ENCODE peak calls at places on chromosomes 3 and 15, in four cellular contexts. V is putamen, H is NCI-H2171 treated with DMSO at 0.1 percent for 48 hours, A is NCI-H345. X is an unnamed sample.

GRCh38 chr3:18379647-18380046 is 45.5 kb downstream of the SATB1 start:
- DNase-seq in A (no peak), V (no peak), H (no peak), X (no peak)

GRCh38 chr3:98536456-98537017 is 4.8 kb downstream of the GPR15 start:
- DNase-seq in A (no peak), H (no peak), V (no peak), X (no peak)

GRCh38 chr15:90063733-90064247 is 38.5 kb downstream of the IDH2 start:
- DNase-seq in H (no peak), V (peak), A (no peak), X (no peak)

GRCh38 chr15:90294601-90295269 is 29.3 kb downstream of the NGRN start:
- DNase-seq in V (no peak), A (peak), H (no peak), X (no peak)

GRCh38 chr3:160001154-160001760 is 12.6 kb downstream of the IL12A start:
- DNase-seq in V (no peak), A (no peak), H (no peak), X (no peak)

GRCh38 chr15:31270767-31271166 is 55.9 kb upstream of the KLF13 start:
- DNase-seq in A (no peak), H (no peak), V (no peak), X (no peak)

GRCh38 chr3:156311431-156311830 is 191.1 kb downstream of the KCNAB1 start:
- DNase-seq in A (no peak), H (no peak), V (no peak), X (no peak)

GRCh38 chr15:101324513-101325177 is 29.6 kb upstream of the SNRPA1 start:
- DNase-seq in V (no peak), A (no peak), H (no peak), X (no peak)

GRCh38 chr15:61479601-61480000 is 250.5 kb upstream of the RORA start:
- DNase-seq in V (no peak), H (no peak), A (no peak), X (no peak)

GRCh38 chr3:4763604-4764247 is 215.5 kb upstream of the BHLHE40 start:
- DNase-seq in V (no peak), A (no peak), H (no peak), X (no peak)

GRCh38 chr15:52183562-52184173 is 7.5 kb downstream of the GNB5 start:
- DNase-seq in A (no peak), H (no peak), V (no peak), X (no peak)

GRCh38 chr3:14285526-14285925 is 106.9 kb downstream of the LSM3 start:
- DNase-seq in V (no peak), H (peak), A (no peak), X (no peak)

GRCh38 chr3:129106320-129106719 is 15.3 kb downstream of the RAB43 start:
- DNase-seq in H (no peak), A (no peak), V (no peak), X (no peak)

GRCh38 chr15:73190189-73190601 is 137.9 kb downstream of the NEO1 start:
- DNase-seq in A (no peak), V (no peak), H (no peak), X (no peak)

GRCh38 chr3:47425383-47425778 is 44.6 kb downstream of the PTPN23 start:
- DNase-seq in A (no peak), H (no peak), V (no peak), X (no peak)

GRCh38 chr15:89826671-89827655 is 12.3 kb upstream of the ANPEP start:
- DNase-seq in V (no peak), H (no peak), A (no peak), X (no peak)

GRCh38 chr3:171270541-171270940 is 189.7 kb downstream of the TNIK start:
- DNase-seq in H (no peak), A (no peak), V (no peak), X (no peak)

GRCh38 chr15:37204698-37205097 is 104.3 kb upstream of the MEIS2 start:
- DNase-seq in V (no peak), H (no peak), A (no peak), X (no peak)

GRCh38 chr15:90203922-90204321 is 2.8 kb downstream of the SEMA4B start:
- DNase-seq in V (no peak), H (no peak), A (peak), X (no peak)

GRCh38 chr3:15654891-15655290 is 53.3 kb downstream of the BTD start:
- DNase-seq in A (no peak), H (no peak), V (peak), X (no peak)

GRCh38 chr3:120713262-120713661 is 29.1 kb downstream of the RABL3 start:
- DNase-seq in V (no peak), H (no peak), A (no peak), X (no peak)

GRCh38 chr15:58221591-58222241 is 83.5 kb downstream of the AQP9 start:
- DNase-seq in H (no peak), V (no peak), A (no peak), X (no peak)

GRCh38 chr15:50823281-50823680 is 57.8 kb upstream of the SPPL2A start:
- DNase-seq in V (no peak), A (no peak), H (no peak), X (no peak)

GRCh38 chr3:172329070-172329469 is 119.2 kb downstream of the GHSR start:
- DNase-seq in H (no peak), V (no peak), A (no peak), X (no peak)

GRCh38 chr3:128575777-128576176 is 74.8 kb downstream of the RPN1 start:
- DNase-seq in H (no peak), V (no peak), A (no peak), X (no peak)

X was measured in effector memory CD8-positive, alpha-beta T cell.